ENCODE peak calls at places on chromosomes 6 and 20, in eight cellular contexts. X is ovary, G is stomach, D is Peyer's patch, V is uterus, Y is IMR-90, J is esophagus squamous epithelium, A is spleen. R is an unnamed sample.
A peak's percentile ranks its signal among the peaks of the same experiment; 100 is the strongest.

GRCh38 chr6:54096811-54097210 is 14.4 kb upstream of the MLIP start:
- DNase-seq in X (no peak), G (no peak), D (no peak), V (no peak), Y (no peak), J (no peak), A (no peak), R (no peak)

GRCh38 chr20:53126185-53126584 is 154.0 kb downstream of the TSHZ2 start:
- DNase-seq in X (no peak), G (no peak), D (no peak), V (no peak), Y (no peak), J (no peak), A (no peak), R (no peak)

GRCh38 chr6:148819852-148820251 is 73.0 kb downstream of the UST start:
- DNase-seq in X (no peak), G (no peak), D (no peak), V (no peak), Y (no peak), J (no peak), A (no peak), R (no peak)

GRCh38 chr20:49570828-49571552 is 3.1 kb upstream of the PTGIS start:
- DNase-seq in X (no peak), G (no peak), D (no peak), V (peak; percentile 32), Y (peak; percentile 54), J (no peak), A (no peak), R (no peak)

GRCh38 chr6:45763281-45763680 is 252.4 kb downstream of the CLIC5 start:
- DNase-seq in X (no peak), G (no peak), D (no peak), V (no peak), Y (no peak), J (no peak), A (no peak), R (no peak)

GRCh38 chr6:87291879-87292278 is 30.5 kb upstream of the SMIM8 start:
- DNase-seq in X (no peak), G (no peak), D (no peak), V (no peak), Y (no peak), J (no peak), A (no peak), R (no peak)

GRCh38 chr6:55694148-55694547 is 115.2 kb upstream of the HMGCLL1 start:
- DNase-seq in X (no peak), G (no peak), D (no peak), V (no peak), Y (peak; percentile 78), J (no peak), A (no peak), R (no peak)

GRCh38 chr6:6878921-6879585 is 228.7 kb upstream of the RREB1 start:
- DNase-seq in X (no peak), G (no peak), D (no peak), V (no peak), Y (peak; percentile 52), J (no peak), A (no peak), R (no peak)

GRCh38 chr6:80530096-80530495 is 423.6 kb downstream of the BCKDHB start:
- DNase-seq in X (no peak), G (no peak), D (no peak), V (no peak), Y (no peak), J (no peak), A (no peak), R (no peak)

GRCh38 chr20:51434556-51435256 is 107.8 kb downstream of the NFATC2 start:
- DNase-seq in X (no peak), G (no peak), D (no peak), V (no peak), Y (peak; percentile 91), J (no peak), A (no peak), R (no peak)

GRCh38 chr20:13297105-13297899 is 76.2 kb downstream of the ISM1 start:
- DNase-seq in X (no peak), G (no peak), D (no peak), V (no peak), Y (no peak), J (no peak), A (no peak), R (no peak)

GRCh38 chr6:15301179-15302006 is 55.5 kb downstream of the JARID2 start:
- DNase-seq in X (no peak), G (no peak), D (no peak), V (no peak), Y (no peak), J (no peak), A (no peak), R (no peak)

GRCh38 chr6:13766201-13766634 is 48.1 kb downstream of the MCUR1 start:
- DNase-seq in X (no peak), G (no peak), D (no peak), V (no peak), Y (peak; percentile 53), J (no peak), A (no peak), R (no peak)

GRCh38 chr6:108667984-108668383 is 107.3 kb downstream of the FOXO3 start:
- DNase-seq in X (no peak), G (no peak), D (no peak), V (no peak), Y (peak; percentile 75), J (no peak), A (no peak), R (no peak)

GRCh38 chr6:153941768-153942167 is 97.3 kb upstream of the OPRM1 start:
- DNase-seq in X (no peak), G (no peak), D (no peak), V (no peak), Y (no peak), J (no peak), A (no peak), R (no peak)

GRCh38 chr6:161410736-161411135 is 136.9 kb upstream of the AGPAT4 start:
- DNase-seq in X (no peak), G (no peak), D (no peak), V (no peak), Y (no peak), J (no peak), A (no peak), R (no peak)

GRCh38 chr6:101402618-101403002 is 9.1 kb downstream of the GRIK2 start:
- DNase-seq in X (no peak), G (no peak), D (no peak), V (no peak), Y (no peak), J (no peak), A (no peak), R (no peak)

GRCh38 chr6:27178001-27178730 is 69.3 kb upstream of the PRSS16 start:
- DNase-seq in X (peak; percentile 48), G (peak; percentile 50), D (no peak), V (peak; percentile 71), Y (peak; percentile 94), J (no peak), A (no peak), R (peak; percentile 19)

GRCh38 chr20:48787861-48788375 is 39.9 kb downstream of the PREX1 start:
- DNase-seq in X (no peak), G (no peak), D (peak; percentile 30), V (no peak), Y (peak; percentile 47), J (no peak), A (peak; percentile 42), R (peak; percentile 38)

GRCh38 chr6:105744815-105745214 is 341.3 kb upstream of the PRDM1 start:
- DNase-seq in X (no peak), G (no peak), D (no peak), V (no peak), Y (peak; percentile 66), J (no peak), A (no peak), R (no peak)

GRCh38 chr6:190596-191395 is 101.5 kb upstream of the DUSP22 start:
- DNase-seq in X (no peak), G (no peak), D (no peak), V (no peak), Y (no peak), J (no peak), A (no peak), R (no peak)

GRCh38 chr6:193180-193579 is 99.1 kb upstream of the DUSP22 start:
- DNase-seq in X (no peak), G (no peak), D (no peak), V (no peak), Y (no peak), J (no peak), A (no peak), R (no peak)

GRCh38 chr6:191487-192312 is 100.6 kb upstream of the DUSP22 start:
- DNase-seq in X (no peak), G (no peak), D (no peak), V (no peak), Y (no peak), J (no peak), A (no peak), R (no peak)

GRCh38 chr6:193773-194310 is 98.4 kb upstream of the DUSP22 start:
- DNase-seq in X (no peak), G (no peak), D (no peak), V (no peak), Y (no peak), J (no peak), A (no peak), R (no peak)

GRCh38 chr6:192313-192664 is 100.0 kb upstream of the DUSP22 start:
- DNase-seq in X (no peak), G (no peak), D (no peak), V (no peak), Y (no peak), J (no peak), A (no peak), R (no peak)
- H3K4me1 ChIP-seq in X (peaks cover 2% of the 10 kb centered on the region), G (no peaks in the 10 kb centered on the region), D (peaks cover 7% of the 10 kb centered on the region), V (no peaks in the 10 kb centered on the region), Y (no peaks in the 10 kb centered on the region), J (no peaks in the 10 kb centered on the region), A (peaks cover 67% of the 10 kb centered on the region), R (peaks cover 23% of the 10 kb centered on the region)

GRCh38 chr6:158711264-158711663 is 61.4 kb downstream of the SYTL3 start:
- DNase-seq in X (no peak), G (no peak), D (no peak), V (no peak), Y (peak; percentile 87), J (no peak), A (peak; percentile 47), R (no peak)
- H3K4me3 ChIP-seq in X (no peak overlapping the region), G (no peak overlapping the region), D (no peak overlapping the region), V (no peak overlapping the region), Y (peak overlapping the region; percentile 13), J (no peak overlapping the region), A (no peak overlapping the region), R (no peak overlapping the region)

GRCh38 chr6:126113261-126113660 is 126.9 kb downstream of the TRMT11 start:
- DNase-seq in X (no peak), G (no peak), D (no peak), V (no peak), Y (no peak), J (no peak), A (no peak), R (no peak)

GRCh38 chr6:126112171-126112632 is 125.9 kb downstream of the TRMT11 start:
- DNase-seq in X (no peak), G (no peak), D (no peak), V (no peak), Y (peak; percentile 63), J (no peak), A (no peak), R (no peak)

GRCh38 chr6:126107475-126108121 is 121.3 kb downstream of the TRMT11 start:
- DNase-seq in X (no peak), G (no peak), D (no peak), V (no peak), Y (no peak), J (no peak), A (no peak), R (no peak)

GRCh38 chr6:126110494-126111270 is 124.3 kb downstream of the TRMT11 start:
- DNase-seq in X (no peak), G (no peak), D (no peak), V (no peak), Y (no peak), J (no peak), A (no peak), R (no peak)
- TF ChIP-seq POLR2A in X (no peak), G (no peak), D (no peak), V (no peak), Y (no peak), J (no peak), A (no peak), R (no peak)

GRCh38 chr6:2857580-2858337 is 16.1 kb upstream of the SERPINB1 start:
- DNase-seq in X (peak; percentile 58), G (no peak), D (peak; percentile 48), V (no peak), Y (peak; percentile 64), J (no peak), A (peak; percentile 87), R (no peak)
- H3K4me1 ChIP-seq in X (peaks cover 8% of the 10 kb centered on the region), G (peaks cover 31% of the 10 kb centered on the region), D (peaks cover 21% of the 10 kb centered on the region), V (no peaks in the 10 kb centered on the region), Y (peaks cover 29% of the 10 kb centered on the region), J (peaks cover 7% of the 10 kb centered on the region), A (peaks cover 94% of the 10 kb centered on the region), R (peaks cover 56% of the 10 kb centered on the region)

R was measured in tibial nerve.